ENCODE peak calls at places on chromosomes 11 and 22, in seven cellular contexts. I is brain microvascular endothelial cell, P is foreskin fibroblast, X is fibroblast of lung, G is ovary, H is neuronal stem cell, S is heart right ventricle. L is an unnamed sample.

GRCh38 chr11:66438504-66439466 is at the start of gene MRPL11:
- DNase-seq in I (peak), P (peak), X (peak), G (peak), H (peak), S (peak), L (peak)

GRCh38 chr11:76835928-76836612 is 24.6 kb upstream of the ACER3 start:
- DNase-seq in I (no peak), P (peak), X (peak), G (no peak), H (no peak), S (no peak), L (peak)

GRCh38 chr11:101096036-101096704 is 33.4 kb downstream of the PGR start:
- DNase-seq in I (peak), P (no peak), X (no peak), G (peak), H (no peak), S (peak), L (no peak)

GRCh38 chr11:22317656-22318055 is 20.5 kb upstream of the SLC17A6 start:
- DNase-seq in I (no peak), P (no peak), X (no peak), G (no peak), H (no peak), S (no peak), L (no peak)

GRCh38 chr11:128890543-128891409 is at the start of gene KCNJ5:
- DNase-seq in I (no peak), P (peak), X (no peak), G (peak), H (no peak), S (peak), L (peak)

GRCh38 chr22:48836673-48837340 is 990.9 kb downstream of the BRD1 start:
- DNase-seq in I (no peak), P (no peak), X (no peak), G (no peak), H (no peak), S (no peak), L (no peak)

GRCh38 chr22:26310616-26311015 is 118.4 kb upstream of the ASPHD2 start:
- DNase-seq in I (no peak), P (no peak), X (no peak), G (no peak), H (no peak), S (no peak), L (no peak)

GRCh38 chr22:24169439-24170058 is 11.7 kb upstream of the SUSD2 start:
- DNase-seq in I (no peak), P (no peak), X (no peak), G (no peak), H (no peak), S (no peak), L (no peak)

GRCh38 chr11:34860518-34860917 is 55.7 kb downstream of the APIP start:
- DNase-seq in I (no peak), P (no peak), X (no peak), G (no peak), H (no peak), S (no peak), L (no peak)

GRCh38 chr22:24424001-24424900 is 3.1 kb upstream of the ADORA2A start:
- DNase-seq in I (no peak), P (no peak), X (no peak), G (no peak), H (no peak), S (peak), L (no peak)

GRCh38 chr22:36461665-36462474 is 19.6 kb downstream of the TXN2 start:
- DNase-seq in I (peak), P (peak), X (peak), G (no peak), H (no peak), S (no peak), L (peak)

GRCh38 chr11:99066609-99067008 is 45.9 kb downstream of the CNTN5 start:
- DNase-seq in I (no peak), P (no peak), X (no peak), G (no peak), H (no peak), S (no peak), L (no peak)

GRCh38 chr11:77471520-77472234 is 2.2 kb downstream of the PAK1 start:
- DNase-seq in I (no peak), P (no peak), X (no peak), G (no peak), H (no peak), S (no peak), L (no peak)

GRCh38 chr11:45030778-45031177 is 80.1 kb upstream of the TP53I11 start:
- DNase-seq in I (no peak), P (no peak), X (no peak), G (no peak), H (no peak), S (no peak), L (no peak)

GRCh38 chr11:118045191-118045590 is 31.7 kb upstream of the TMPRSS4 start:
- DNase-seq in I (no peak), P (no peak), X (no peak), G (no peak), H (no peak), S (no peak), L (no peak)

GRCh38 chr11:3855808-3856491 is 486 bp downstream of the STIM1 start:
- DNase-seq in I (no peak), P (peak), X (peak), G (peak), H (no peak), S (peak), L (peak)

GRCh38 chr11:86486261-86487030 is 111.8 kb downstream of the CCDC81 start:
- DNase-seq in I (no peak), P (no peak), X (peak), G (no peak), H (no peak), S (no peak), L (no peak)

GRCh38 chr22:19988965-19989724 is 27.5 kb downstream of the ARVCF start:
- DNase-seq in I (no peak), P (no peak), X (no peak), G (no peak), H (no peak), S (peak), L (no peak)

GRCh38 chr11:123129920-123130319 is 65.1 kb downstream of the CLMP start:
- DNase-seq in I (peak), P (peak), X (peak), G (no peak), H (no peak), S (no peak), L (peak)

DNA sequence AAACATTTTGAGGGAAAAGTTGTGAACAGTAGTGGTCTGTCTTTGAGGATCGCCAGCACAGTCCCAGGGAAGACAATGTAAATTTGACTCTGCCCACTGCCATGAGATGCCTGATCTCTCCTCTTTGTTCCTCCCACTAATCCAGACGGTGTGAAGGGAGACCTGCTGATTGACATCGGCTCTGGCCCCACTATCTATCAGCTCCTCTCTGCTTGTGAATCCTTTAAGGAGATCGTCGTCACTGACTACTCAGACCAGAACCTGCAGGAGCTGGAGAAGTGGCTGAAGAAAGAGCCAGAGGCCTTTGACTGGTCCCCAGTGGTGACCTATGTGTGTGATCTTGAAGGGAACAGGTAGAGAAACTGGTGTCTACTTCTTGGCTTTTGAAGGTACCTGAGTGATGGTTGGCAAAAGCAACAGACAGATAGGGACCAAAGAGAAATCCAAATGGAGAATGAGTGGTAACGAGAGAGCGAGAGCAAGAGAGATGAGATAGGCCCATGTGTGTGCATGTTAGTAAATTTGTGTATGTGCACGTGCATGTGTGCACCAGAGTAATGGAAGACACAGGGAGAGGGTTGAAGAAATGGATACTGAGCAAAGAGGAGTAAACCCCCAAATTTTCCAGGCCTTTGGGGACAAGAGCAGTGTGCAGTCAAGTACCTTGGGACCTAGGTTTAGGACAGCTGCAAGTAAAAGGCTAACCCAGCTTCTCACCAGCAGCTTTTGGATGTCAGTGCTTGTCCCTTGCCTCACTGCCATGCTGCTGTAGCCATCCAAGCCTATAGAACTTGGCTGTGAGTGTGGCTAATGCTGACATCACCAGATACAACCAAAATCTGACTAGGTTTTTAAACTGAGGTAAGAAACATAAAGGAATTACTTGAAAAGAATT is 1.9 kb downstream of the NNMT start:
- DNase-seq in I (no peak), P (no peak), X (peak), G (no peak), H (no peak), S (no peak), L (peak)
- H3K4me3 ChIP-seq in I (peak), P (peak), X (peak), G (peak), H (no peak), S (peak), L (peak)

GRCh38 chr11:2693271-2693833 is 6.4 kb downstream of the KCNQ1OT1 start:
- DNase-seq in I (no peak), P (no peak), X (no peak), G (no peak), H (no peak), S (no peak), L (no peak)
- H3K4me3 ChIP-seq in I (no peak), P (no peak), X (no peak), G (no peak), H (no peak), S (no peak), L (no peak)

DNA sequence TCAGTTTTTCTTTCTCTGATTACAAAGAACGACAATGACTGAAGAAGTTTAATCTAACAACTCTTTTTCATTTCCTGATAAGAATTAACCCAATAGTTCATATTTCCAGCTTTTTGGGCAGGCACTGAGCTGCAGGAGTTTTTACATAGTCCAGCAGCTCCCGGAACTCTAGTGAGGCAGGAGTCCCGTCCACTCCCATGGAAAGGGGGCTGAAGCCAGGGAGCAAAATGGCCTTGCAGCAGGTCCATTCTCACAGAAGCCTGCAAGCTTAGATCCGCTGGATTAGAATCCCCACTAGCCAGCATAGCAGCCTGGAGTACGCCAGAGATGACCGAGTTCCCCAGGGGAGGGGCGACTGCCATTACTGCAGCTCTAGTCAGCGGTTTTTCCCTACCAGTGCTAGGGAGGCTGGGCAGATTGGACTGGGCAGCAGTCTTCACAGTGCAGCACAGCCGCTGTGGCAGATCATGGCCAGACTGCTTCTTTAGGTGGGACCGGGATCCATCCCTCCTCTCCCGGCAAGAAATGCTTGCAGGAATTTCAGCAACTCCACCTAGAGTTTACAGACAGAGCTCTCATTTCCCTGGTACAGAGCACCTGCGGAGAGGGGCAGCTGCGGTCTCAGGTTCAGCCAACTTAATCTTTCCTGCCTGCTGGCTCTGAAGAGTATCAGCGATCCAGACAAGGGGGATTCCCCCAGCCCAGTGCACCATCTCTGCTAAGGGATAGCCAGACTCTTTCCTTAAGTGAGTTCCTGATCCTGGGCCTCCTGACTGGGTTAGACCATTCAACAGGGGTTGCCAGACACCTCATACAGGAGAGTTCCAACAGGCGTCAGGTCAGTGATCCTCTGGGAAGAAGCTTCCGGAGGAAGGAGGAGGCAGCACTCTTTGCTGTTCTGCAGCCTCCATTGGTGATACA is 742 bp upstream of the CASP4 start:
- DNase-seq in I (peak), P (no peak), X (peak), G (peak), H (no peak), S (peak), L (peak)
- H3K4me3 ChIP-seq in I (peak), P (peak), X (peak), G (peak), H (no peak), S (peak), L (peak)

GRCh38 chr11:72969894-72970335 is 155.7 kb downstream of the ATG16L2 start:
- DNase-seq in I (peak), P (peak), X (peak), G (no peak), H (no peak), S (no peak), L (peak)
- H3K4me3 ChIP-seq in I (no peak), P (no peak), X (no peak), G (no peak), H (no peak), S (no peak), L (no peak)

GRCh38 chr11:68011046-68011943 is 1.2 kb downstream of the ALDH3B1 start:
- DNase-seq in I (no peak), P (no peak), X (peak), G (no peak), H (no peak), S (peak), L (no peak)
- H3K4me3 ChIP-seq in I (peak), P (peak), X (peak), G (no peak), H (no peak), S (peak), L (peak)

DNA sequence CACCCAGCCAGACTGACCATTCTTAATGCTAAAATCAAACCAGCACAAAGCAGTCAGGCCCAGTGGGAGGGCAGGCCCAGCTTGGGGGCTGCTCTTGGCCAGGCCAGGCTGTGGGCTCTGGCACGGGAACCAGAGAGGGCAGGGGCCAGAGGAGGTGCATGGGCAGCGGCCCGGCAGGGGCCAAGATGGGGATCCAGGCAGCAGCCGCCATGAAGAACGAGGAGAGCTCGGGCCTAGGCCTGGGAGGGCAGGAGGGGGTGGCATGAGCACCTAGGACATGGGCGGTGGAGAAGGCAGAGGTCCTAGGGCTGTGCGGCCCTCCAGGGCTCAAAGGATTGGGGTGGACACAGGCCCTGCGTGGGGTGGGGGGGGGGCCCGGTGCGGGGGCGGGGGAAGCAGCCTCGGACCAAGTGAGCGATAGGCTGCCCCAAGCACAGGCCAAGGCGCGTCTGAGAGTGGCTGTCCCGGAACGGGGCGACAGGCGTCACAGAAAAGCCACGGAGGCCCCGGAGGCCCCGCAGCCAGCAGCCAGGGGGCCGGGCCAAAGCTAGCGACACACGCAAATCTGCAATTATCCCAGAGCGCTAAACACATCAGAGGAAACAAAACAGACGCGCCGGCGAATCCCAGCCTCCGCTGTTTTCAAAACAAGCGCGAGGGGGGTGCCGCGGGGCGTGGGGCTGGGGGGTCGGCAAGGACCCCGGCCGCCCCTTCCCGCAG is 8.3 kb downstream of the PLXNB2 start:
- DNase-seq in I (no peak), P (peak), X (no peak), G (no peak), H (no peak), S (peak), L (peak)
- H3K4me3 ChIP-seq in I (no peak), P (no peak), X (no peak), G (peak), H (no peak), S (peak), L (no peak)

GRCh38 chr11:102391549-102392237 is 44.7 kb downstream of the BIRC2 start:
- DNase-seq in I (no peak), P (no peak), X (no peak), G (no peak), H (no peak), S (no peak), L (no peak)

GRCh38 chr11:102389253-102389652 is 42.2 kb downstream of the BIRC2 start:
- DNase-seq in I (no peak), P (no peak), X (peak), G (no peak), H (no peak), S (no peak), L (no peak)

GRCh38 chr11:102393272-102393730 is 46.3 kb downstream of the BIRC2 start:
- DNase-seq in I (no peak), P (no peak), X (no peak), G (no peak), H (no peak), S (no peak), L (no peak)

GRCh38 chr11:102387056-102387781 is 40.2 kb downstream of the BIRC2 start:
- DNase-seq in I (no peak), P (no peak), X (no peak), G (no peak), H (no peak), S (no peak), L (no peak)

DNA sequence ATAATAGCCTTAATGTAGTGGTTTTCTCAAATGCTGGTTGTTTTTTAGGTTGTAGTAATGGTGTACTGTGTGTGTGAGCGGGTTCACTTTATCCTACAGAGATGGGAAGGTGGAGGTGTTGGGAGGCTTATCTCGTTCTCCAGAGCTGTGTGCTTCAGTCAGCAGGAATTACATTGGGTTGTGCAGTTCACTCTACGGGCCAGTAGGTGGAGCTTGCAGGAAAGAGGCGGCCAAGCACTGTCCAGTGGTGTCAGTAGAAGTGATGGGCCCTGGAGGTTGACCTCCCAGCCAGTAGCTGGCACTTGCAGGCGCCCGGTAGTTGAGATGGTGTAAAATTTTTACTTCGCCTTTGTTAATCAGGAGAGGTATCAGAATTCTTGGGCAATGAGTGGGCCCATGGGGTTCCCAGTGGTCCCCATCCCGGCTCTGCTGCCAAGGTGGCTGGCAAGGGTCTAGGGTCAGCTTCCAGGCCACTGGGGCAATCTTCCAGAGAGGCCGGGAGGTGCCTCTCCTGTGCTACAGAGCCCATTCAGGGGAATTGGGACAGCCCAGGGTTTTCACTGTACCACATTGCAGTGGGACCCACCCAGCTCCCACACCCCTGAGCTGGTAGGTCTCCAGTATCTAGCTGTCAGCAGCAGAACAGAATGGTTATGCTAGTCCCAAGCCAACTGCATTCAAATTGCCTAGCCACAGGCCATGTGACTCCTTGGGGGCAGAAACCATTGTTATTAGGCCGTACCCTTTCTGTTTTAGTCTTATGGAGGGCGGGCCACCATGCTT is 43.8 kb downstream of the BIRC2 start:
- DNase-seq in I (peak), P (peak), X (peak), G (no peak), H (peak), S (peak), L (peak)
- H3K4me3 ChIP-seq in I (no peak), P (no peak), X (no peak), G (no peak), H (no peak), S (no peak), L (no peak)

GRCh38 chr11:112156594-112157273 is 7.2 kb downstream of the IL18 start:
- DNase-seq in I (no peak), P (no peak), X (no peak), G (no peak), H (no peak), S (no peak), L (no peak)
- H3K4me3 ChIP-seq in I (no peak), P (no peak), X (no peak), G (no peak), H (no peak), S (no peak), L (no peak)

L was measured in mesenchymal stem cell.